ENCODE peak calls at places on chromosomes 5 and 9, in four cellular contexts. H, E, Q and B are unnamed samples.

GRCh38 chr5:83474170-83474796 is 2.7 kb downstream of the VCAN start:
- DNase-seq in H (no peak), Q (peak), E (peak), B (peak)

GRCh38 chr9:89635007-89635742 is 30.4 kb downstream of the GADD45G start:
- DNase-seq in H (no peak), E (no peak), Q (no peak), B (no peak)

GRCh38 chr9:31958572-31958971 is 425.9 kb upstream of the ACO1 start:
- DNase-seq in Q (no peak), H (no peak), E (no peak), B (no peak)

GRCh38 chr5:31936699-31937098 is 237.4 kb downstream of the GOLPH3 start:
- DNase-seq in H (no peak), Q (no peak), E (no peak), B (no peak)

GRCh38 chr9:91089405-91090131 is 272.1 kb downstream of the AUH start:
- DNase-seq in E (no peak), Q (no peak), H (no peak), B (no peak)

GRCh38 chr9:85213650-85214607 is 527.8 kb downstream of the AGTPBP1 start:
- DNase-seq in H (no peak), Q (no peak), E (no peak), B (peak)

GRCh38 chr5:109247943-109248342 is 161.8 kb downstream of the PJA2 start:
- DNase-seq in E (no peak), H (no peak), Q (no peak), B (no peak)

GRCh38 chr9:87676976-87677775 is 48.7 kb upstream of the CTSL start:
- DNase-seq in E (no peak), Q (no peak), H (no peak), B (peak)

GRCh38 chr5:138441221-138441620 is 2.4 kb downstream of the REEP2 start:
- DNase-seq in H (no peak), E (no peak), Q (no peak), B (no peak)

GRCh38 chr9:86407022-86407421 is 52.8 kb upstream of the TUT7 start:
- DNase-seq in E (no peak), Q (no peak), H (no peak), B (peak)

GRCh38 chr9:69463497-69464068 is 138.6 kb downstream of the ENTREP1 start:
- DNase-seq in H (no peak), E (no peak), Q (peak), B (no peak)

GRCh38 chr5:143156556-143156955 is 246.9 kb downstream of the NR3C1 start:
- DNase-seq in Q (no peak), E (no peak), H (no peak), B (no peak)

GRCh38 chr5:123929055-123929474 is 417.1 kb downstream of the CSNK1G3 start:
- DNase-seq in Q (no peak), H (no peak), E (no peak), B (no peak)

GRCh38 chr5:137376127-137376526 is 123.0 kb downstream of the SPOCK1 start:
- DNase-seq in Q (no peak), H (no peak), E (no peak), B (peak)

GRCh38 chr9:33108472-33108871 is 32.0 kb upstream of the SMU1 start:
- DNase-seq in H (no peak), Q (no peak), E (no peak), B (no peak)

GRCh38 chr5:113250341-113250953 is 184.3 kb downstream of the TSSK1B start:
- DNase-seq in H (no peak), E (no peak), Q (no peak), B (no peak)

GRCh38 chr9:134892221-134892620 is 11.6 kb downstream of the FCN2 start:
- DNase-seq in H (no peak), Q (no peak), E (no peak), B (no peak)

GRCh38 chr9:82961504-82962125 is 101.3 kb downstream of the RASEF start:
- DNase-seq in H (no peak), Q (peak), E (peak), B (peak)

GRCh38 chr9:89896806-89897340 is 292.1 kb downstream of the GADD45G start:
- DNase-seq in E (no peak), H (no peak), Q (no peak), B (no peak)

GRCh38 chr9:126373241-126373640 is 46.6 kb downstream of the MVB12B start:
- DNase-seq in H (no peak), E (peak), Q (peak), B (no peak)

GRCh38 chr5:25028994-25029393 is 384.2 kb upstream of the CDH10 start:
- DNase-seq in H (no peak), E (no peak), Q (no peak), B (no peak)

GRCh38 chr5:158718738-158719505 is 380.8 kb downstream of the EBF1 start:
- DNase-seq in Q (no peak), H (no peak), E (no peak), B (no peak)